ENCODE peak calls at places on chromosome 10, in ten cellular contexts. One of them, this sample, is unnamed.

GRCh38 chr10:70943249-70943648 is 54.9 kb upstream of the PCBD1 start:
- DNase-seq in tibial artery: no peak
- DNase-seq in AG04450: no peak
- DNase-seq in left ventricle myocardium inferior: no peak
- DNase-seq in neuronal stem cell: no peak
- DNase-seq in uterus: no peak
- DNase-seq in CD8-positive, alpha-beta memory T cell: no peak
- DNase-seq in pancreas: no peak
- DNase-seq in A549: no peak
- DNase-seq in brain microvascular endothelial cell: no peak
- DNase-seq in this sample: no peak

GRCh38 chr10:125002423-125003145 is 60.7 kb downstream of the ZRANB1 start:
- DNase-seq in left ventricle myocardium inferior: peak
- DNase-seq in brain microvascular endothelial cell: no peak
- DNase-seq in AG04450: no peak
- DNase-seq in CD8-positive, alpha-beta memory T cell: no peak
- DNase-seq in pancreas: peak
- DNase-seq in A549: no peak
- DNase-seq in tibial artery: peak
- DNase-seq in uterus: peak
- DNase-seq in neuronal stem cell: no peak
- DNase-seq in this sample: no peak

GRCh38 chr10:63627376-63627775 is 106.2 kb downstream of the REEP3 start:
- DNase-seq in AG04450: no peak
- DNase-seq in left ventricle myocardium inferior: no peak
- DNase-seq in brain microvascular endothelial cell: no peak
- DNase-seq in uterus: no peak
- DNase-seq in tibial artery: no peak
- DNase-seq in neuronal stem cell: no peak
- DNase-seq in A549: no peak
- DNase-seq in CD8-positive, alpha-beta memory T cell: no peak
- DNase-seq in pancreas: no peak
- DNase-seq in this sample: no peak

GRCh38 chr10:131907679-131908078 is 6.9 kb downstream of the PPP2R2D start:
- DNase-seq in uterus: no peak
- DNase-seq in neuronal stem cell: no peak
- DNase-seq in tibial artery: no peak
- DNase-seq in pancreas: no peak
- DNase-seq in brain microvascular endothelial cell: no peak
- DNase-seq in A549: no peak
- DNase-seq in CD8-positive, alpha-beta memory T cell: no peak
- DNase-seq in left ventricle myocardium inferior: no peak
- DNase-seq in AG04450: no peak
- DNase-seq in this sample: no peak

GRCh38 chr10:129866894-129867293 is 97.2 kb downstream of the EBF3 start:
- DNase-seq in A549: no peak
- DNase-seq in pancreas: no peak
- DNase-seq in left ventricle myocardium inferior: no peak
- DNase-seq in tibial artery: no peak
- DNase-seq in brain microvascular endothelial cell: no peak
- DNase-seq in AG04450: no peak
- DNase-seq in CD8-positive, alpha-beta memory T cell: no peak
- DNase-seq in neuronal stem cell: no peak
- DNase-seq in uterus: no peak
- DNase-seq in this sample: peak

GRCh38 chr10:20694296-20694695 is 202.8 kb downstream of the NEBL start:
- DNase-seq in uterus: no peak
- DNase-seq in brain microvascular endothelial cell: no peak
- DNase-seq in A549: no peak
- DNase-seq in left ventricle myocardium inferior: no peak
- DNase-seq in tibial artery: no peak
- DNase-seq in pancreas: no peak
- DNase-seq in CD8-positive, alpha-beta memory T cell: no peak
- DNase-seq in AG04450: no peak
- DNase-seq in neuronal stem cell: no peak
- DNase-seq in this sample: peak

GRCh38 chr10:59805043-59805442 is 51.8 kb upstream of the MRLN start:
- DNase-seq in brain microvascular endothelial cell: peak
- DNase-seq in uterus: no peak
- DNase-seq in pancreas: no peak
- DNase-seq in AG04450: no peak
- DNase-seq in CD8-positive, alpha-beta memory T cell: no peak
- DNase-seq in A549: peak
- DNase-seq in neuronal stem cell: peak
- DNase-seq in tibial artery: no peak
- DNase-seq in left ventricle myocardium inferior: no peak
- DNase-seq in this sample: peak

GRCh38 chr10:124802313-124802675 is 675 bp downstream of the ABRAXAS2 start:
- DNase-seq in brain microvascular endothelial cell: no peak
- DNase-seq in CD8-positive, alpha-beta memory T cell: no peak
- DNase-seq in pancreas: no peak
- DNase-seq in AG04450: no peak
- DNase-seq in A549: no peak
- DNase-seq in neuronal stem cell: no peak
- DNase-seq in tibial artery: no peak
- DNase-seq in uterus: no peak
- DNase-seq in left ventricle myocardium inferior: no peak
- DNase-seq in this sample: no peak

GRCh38 chr10:4838743-4839142 is 12.7 kb downstream of the AKR1E2 start:
- DNase-seq in CD8-positive, alpha-beta memory T cell: no peak
- DNase-seq in tibial artery: no peak
- DNase-seq in neuronal stem cell: no peak
- DNase-seq in A549: no peak
- DNase-seq in uterus: no peak
- DNase-seq in left ventricle myocardium inferior: no peak
- DNase-seq in pancreas: no peak
- DNase-seq in AG04450: no peak
- DNase-seq in brain microvascular endothelial cell: no peak
- DNase-seq in this sample: no peak

GRCh38 chr10:30436200-30436599 is 2.2 kb downstream of the MAP3K8 start:
- DNase-seq in brain microvascular endothelial cell: peak
- DNase-seq in neuronal stem cell: peak
- DNase-seq in CD8-positive, alpha-beta memory T cell: no peak
- DNase-seq in pancreas: no peak
- DNase-seq in uterus: peak
- DNase-seq in left ventricle myocardium inferior: no peak
- DNase-seq in A549: no peak
- DNase-seq in tibial artery: no peak
- DNase-seq in AG04450: no peak
- DNase-seq in this sample: peak

GRCh38 chr10:77247076-77247561 is 390.5 kb downstream of the KCNMA1 start:
- DNase-seq in pancreas: no peak
- DNase-seq in tibial artery: peak
- DNase-seq in uterus: no peak
- DNase-seq in brain microvascular endothelial cell: peak
- DNase-seq in A549: no peak
- DNase-seq in neuronal stem cell: no peak
- DNase-seq in AG04450: no peak
- DNase-seq in left ventricle myocardium inferior: no peak
- DNase-seq in CD8-positive, alpha-beta memory T cell: no peak
- DNase-seq in this sample: no peak

GRCh38 chr10:122710576-122710975 is 10.9 kb upstream of the C10orf120 start:
- DNase-seq in uterus: no peak
- DNase-seq in brain microvascular endothelial cell: no peak
- DNase-seq in left ventricle myocardium inferior: no peak
- DNase-seq in A549: no peak
- DNase-seq in pancreas: no peak
- DNase-seq in tibial artery: no peak
- DNase-seq in AG04450: no peak
- DNase-seq in neuronal stem cell: no peak
- DNase-seq in CD8-positive, alpha-beta memory T cell: no peak
- DNase-seq in this sample: no peak

GRCh38 chr10:129277080-129277479 is 190.0 kb upstream of the MGMT start:
- DNase-seq in left ventricle myocardium inferior: no peak
- DNase-seq in uterus: no peak
- DNase-seq in brain microvascular endothelial cell: no peak
- DNase-seq in A549: no peak
- DNase-seq in tibial artery: no peak
- DNase-seq in pancreas: no peak
- DNase-seq in CD8-positive, alpha-beta memory T cell: no peak
- DNase-seq in AG04450: no peak
- DNase-seq in neuronal stem cell: no peak
- DNase-seq in this sample: no peak

GRCh38 chr10:100827819-100828743 is 82.7 kb downstream of the PAX2 start:
- DNase-seq in left ventricle myocardium inferior: peak
- DNase-seq in neuronal stem cell: peak
- DNase-seq in A549: peak
- DNase-seq in AG04450: no peak
- DNase-seq in tibial artery: peak
- DNase-seq in CD8-positive, alpha-beta memory T cell: no peak
- DNase-seq in pancreas: peak
- DNase-seq in brain microvascular endothelial cell: no peak
- DNase-seq in uterus: no peak
- DNase-seq in this sample: peak

GRCh38 chr10:25048463-25048862 is 32.1 kb downstream of the THNSL1 start:
- DNase-seq in tibial artery: peak
- DNase-seq in CD8-positive, alpha-beta memory T cell: no peak
- DNase-seq in uterus: no peak
- DNase-seq in AG04450: no peak
- DNase-seq in left ventricle myocardium inferior: no peak
- DNase-seq in brain microvascular endothelial cell: no peak
- DNase-seq in pancreas: no peak
- DNase-seq in neuronal stem cell: no peak
- DNase-seq in A549: no peak
- DNase-seq in this sample: no peak

GRCh38 chr10:17751781-17752445 is at the start of gene TMEM236:
- DNase-seq in pancreas: no peak
- DNase-seq in neuronal stem cell: no peak
- DNase-seq in A549: no peak
- DNase-seq in uterus: no peak
- DNase-seq in brain microvascular endothelial cell: no peak
- DNase-seq in CD8-positive, alpha-beta memory T cell: no peak
- DNase-seq in AG04450: no peak
- DNase-seq in left ventricle myocardium inferior: no peak
- DNase-seq in tibial artery: no peak
- DNase-seq in this sample: no peak

GRCh38 chr10:31069411-31069810 is 37.7 kb upstream of the ZNF438 start:
- DNase-seq in left ventricle myocardium inferior: no peak
- DNase-seq in brain microvascular endothelial cell: no peak
- DNase-seq in uterus: no peak
- DNase-seq in pancreas: no peak
- DNase-seq in neuronal stem cell: no peak
- DNase-seq in AG04450: no peak
- DNase-seq in CD8-positive, alpha-beta memory T cell: no peak
- DNase-seq in tibial artery: no peak
- DNase-seq in A549: no peak
- DNase-seq in this sample: no peak

GRCh38 chr10:72702868-72703581 is 11.1 kb downstream of the MCU start:
- DNase-seq in left ventricle myocardium inferior: no peak
- DNase-seq in neuronal stem cell: no peak
- DNase-seq in tibial artery: no peak
- DNase-seq in brain microvascular endothelial cell: no peak
- DNase-seq in uterus: no peak
- DNase-seq in CD8-positive, alpha-beta memory T cell: no peak
- DNase-seq in pancreas: no peak
- DNase-seq in A549: no peak
- DNase-seq in AG04450: no peak
- DNase-seq in this sample: no peak

GRCh38 chr10:69863580-69863979 is 61.9 kb downstream of the COL13A1 start:
- DNase-seq in pancreas: no peak
- DNase-seq in uterus: no peak
- DNase-seq in brain microvascular endothelial cell: peak
- DNase-seq in A549: no peak
- DNase-seq in neuronal stem cell: no peak
- DNase-seq in AG04450: no peak
- DNase-seq in left ventricle myocardium inferior: no peak
- DNase-seq in tibial artery: no peak
- DNase-seq in CD8-positive, alpha-beta memory T cell: no peak
- DNase-seq in this sample: no peak
- H3K27ac ChIP-seq in pancreas: no peak
- H3K27ac ChIP-seq in uterus: no peak
- H3K27ac ChIP-seq in brain microvascular endothelial cell: peak
- H3K27ac ChIP-seq in A549: peak
- H3K27ac ChIP-seq in neuronal stem cell: no peak
- H3K27ac ChIP-seq in AG04450: peak
- H3K27ac ChIP-seq in left ventricle myocardium inferior: no peak
- H3K27ac ChIP-seq in tibial artery: no peak
- H3K27ac ChIP-seq in CD8-positive, alpha-beta memory T cell: no peak
- H3K27ac ChIP-seq in this sample: no peak

DNA sequence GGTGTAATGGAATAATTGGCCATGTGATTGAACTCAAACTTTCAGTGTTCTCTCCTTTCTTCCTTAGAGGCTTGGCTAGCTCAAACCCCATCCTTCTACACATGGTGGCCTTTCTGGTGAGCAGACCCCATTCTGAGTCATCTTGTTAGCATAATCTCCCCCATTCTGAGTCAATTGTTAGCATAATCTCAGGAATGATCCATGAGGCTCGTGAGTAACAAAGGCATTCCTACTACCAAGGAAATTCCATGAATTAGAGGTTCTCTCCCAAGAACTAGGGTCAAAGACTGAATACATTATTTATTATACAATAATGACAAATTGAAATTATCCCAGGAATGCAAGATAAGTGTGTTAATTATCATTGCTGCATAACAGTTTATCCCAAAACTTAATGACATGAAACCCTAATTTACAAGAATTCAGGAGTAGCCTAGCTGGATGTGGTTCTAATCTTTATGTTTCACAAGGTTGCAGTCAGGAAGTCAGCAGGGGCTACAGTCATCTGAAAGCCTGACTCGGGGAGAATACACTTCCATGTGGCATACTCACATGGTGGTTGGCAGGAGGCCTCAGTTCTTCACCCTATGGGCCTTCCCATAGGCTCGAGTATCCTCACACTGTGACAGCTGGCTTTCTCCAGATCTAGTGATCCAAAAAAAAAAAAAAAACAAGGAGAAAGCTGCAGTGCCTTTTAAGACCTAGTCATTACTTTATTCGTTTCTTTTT is 100.2 kb downstream of the MMRN2 start:
- DNase-seq in uterus: no peak
- DNase-seq in A549: no peak
- DNase-seq in tibial artery: no peak
- DNase-seq in CD8-positive, alpha-beta memory T cell: no peak
- DNase-seq in pancreas: no peak
- DNase-seq in AG04450: no peak
- DNase-seq in left ventricle myocardium inferior: no peak
- DNase-seq in neuronal stem cell: no peak
- DNase-seq in brain microvascular endothelial cell: peak
- DNase-seq in this sample: peak
- H3K27ac ChIP-seq in uterus: no peak
- H3K27ac ChIP-seq in A549: no peak
- H3K27ac ChIP-seq in tibial artery: no peak
- H3K27ac ChIP-seq in CD8-positive, alpha-beta memory T cell: no peak
- H3K27ac ChIP-seq in pancreas: no peak
- H3K27ac ChIP-seq in AG04450: peak
- H3K27ac ChIP-seq in left ventricle myocardium inferior: no peak
- H3K27ac ChIP-seq in neuronal stem cell: no peak
- H3K27ac ChIP-seq in brain microvascular endothelial cell: peak
- H3K27ac ChIP-seq in this sample: peak

GRCh38 chr10:95426482-95426881 is 134.7 kb downstream of the SORBS1 start:
- DNase-seq in neuronal stem cell: no peak
- DNase-seq in brain microvascular endothelial cell: no peak
- DNase-seq in A549: no peak
- DNase-seq in tibial artery: no peak
- DNase-seq in pancreas: no peak
- DNase-seq in CD8-positive, alpha-beta memory T cell: no peak
- DNase-seq in left ventricle myocardium inferior: no peak
- DNase-seq in uterus: no peak
- DNase-seq in AG04450: no peak
- DNase-seq in this sample: no peak
- H3K27ac ChIP-seq in neuronal stem cell: no peak
- H3K27ac ChIP-seq in brain microvascular endothelial cell: no peak
- H3K27ac ChIP-seq in A549: no peak
- H3K27ac ChIP-seq in tibial artery: peak
- H3K27ac ChIP-seq in pancreas: no peak
- H3K27ac ChIP-seq in CD8-positive, alpha-beta memory T cell: no peak
- H3K27ac ChIP-seq in left ventricle myocardium inferior: peak
- H3K27ac ChIP-seq in uterus: peak
- H3K27ac ChIP-seq in AG04450: no peak
- H3K27ac ChIP-seq in this sample: no peak

GRCh38 chr10:90112681-90113080 is 411.3 kb downstream of the KIF20B start:
- DNase-seq in AG04450: no peak
- DNase-seq in CD8-positive, alpha-beta memory T cell: no peak
- DNase-seq in left ventricle myocardium inferior: no peak
- DNase-seq in A549: no peak
- DNase-seq in pancreas: no peak
- DNase-seq in tibial artery: no peak
- DNase-seq in brain microvascular endothelial cell: peak
- DNase-seq in uterus: no peak
- DNase-seq in neuronal stem cell: no peak
- DNase-seq in this sample: no peak
- H3K27ac ChIP-seq in AG04450: no peak
- H3K27ac ChIP-seq in CD8-positive, alpha-beta memory T cell: no peak
- H3K27ac ChIP-seq in left ventricle myocardium inferior: no peak
- H3K27ac ChIP-seq in A549: no peak
- H3K27ac ChIP-seq in pancreas: no peak
- H3K27ac ChIP-seq in tibial artery: no peak
- H3K27ac ChIP-seq in brain microvascular endothelial cell: no peak
- H3K27ac ChIP-seq in uterus: no peak
- H3K27ac ChIP-seq in neuronal stem cell: no peak
- H3K27ac ChIP-seq in this sample: no peak